ENCODE peak calls at places on chromosomes 12 and 14, in six cellular contexts. J, Y, C, B, V and D are unnamed samples.

GRCh38 chr14:69153848-69154208 is 909 bp upstream of the DCAF5 start:
- DNase-seq in C (no peak), Y (peak), J (peak), B (no peak), V (no peak), D (no peak)

GRCh38 chr12:120990487-120991055 is 12.2 kb downstream of the HNF1A start:
- DNase-seq in Y (no peak), B (no peak), C (no peak), J (no peak), V (no peak), D (no peak)

GRCh38 chr12:47650469-47650868 is 55.4 kb downstream of the RPAP3 start:
- DNase-seq in V (no peak), C (no peak), B (no peak), J (no peak), Y (peak), D (no peak)

GRCh38 chr12:5000204-5000603 is 43.5 kb upstream of the KCNA5 start:
- DNase-seq in J (no peak), C (no peak), Y (no peak), V (no peak), B (no peak), D (no peak)

GRCh38 chr14:68525516-68525915 is 267.4 kb downstream of the ZFP36L1 start:
- DNase-seq in Y (no peak), J (no peak), C (no peak), B (no peak), V (no peak), D (no peak)

GRCh38 chr14:35406811-35407630 is 2.5 kb upstream of the NFKBIA start:
- DNase-seq in Y (peak), B (no peak), C (no peak), V (no peak), J (peak), D (no peak)

GRCh38 chr14:83556065-83556464 is 1973.9 kb upstream of the FLRT2 start:
- DNase-seq in Y (peak), V (no peak), C (no peak), J (no peak), B (no peak), D (no peak)

GRCh38 chr14:105492966-105493871 is 2.2 kb downstream of the TEDC1 start:
- DNase-seq in J (no peak), Y (no peak), V (no peak), B (no peak), C (peak), D (no peak)

GRCh38 chr12:125515887-125516286 is 450.7 kb downstream of the AACS start:
- DNase-seq in B (no peak), V (no peak), J (no peak), Y (no peak), C (no peak), D (no peak)

GRCh38 chr12:7374423-7375144 is 69.4 kb downstream of the CD163L1 start:
- DNase-seq in V (no peak), J (peak), B (peak), C (peak), Y (peak), D (no peak)

GRCh38 chr14:97832734-97833133 is 1035.6 kb downstream of the VRK1 start:
- DNase-seq in B (no peak), J (no peak), C (no peak), V (no peak), Y (no peak), D (no peak)

GRCh38 chr12:39395866-39396265 is 47.1 kb downstream of the KIF21A start:
- DNase-seq in V (no peak), Y (no peak), J (no peak), B (no peak), C (no peak), D (no peak)

GRCh38 chr12:69284131-69284530 is 44.8 kb downstream of the CPSF6 start:
- DNase-seq in C (peak), V (peak), Y (peak), B (peak), J (peak), D (peak)

GRCh38 chr14:34665785-34666425 is 36.0 kb upstream of the SNX6 start:
- DNase-seq in C (no peak), V (peak), J (peak), B (no peak), Y (peak), D (peak)

GRCh38 chr14:72708708-72709475 is 185.0 kb downstream of the DPF3 start:
- DNase-seq in Y (no peak), J (no peak), B (no peak), V (no peak), C (no peak), D (no peak)

GRCh38 chr14:105102361-105102760 is 37.1 kb upstream of the GPR132 start:
- DNase-seq in B (no peak), C (no peak), J (no peak), Y (no peak), V (no peak), D (no peak)

GRCh38 chr12:114955414-114956014 is 271.5 kb upstream of the TBX3 start:
- DNase-seq in V (no peak), J (no peak), Y (peak), B (no peak), C (no peak), D (no peak)

GRCh38 chr12:40248585-40249297 is 23.9 kb downstream of the LRRK2 start:
- DNase-seq in J (no peak), C (no peak), Y (no peak), V (no peak), B (no peak), D (no peak)

GRCh38 chr12:12563529-12563928 is 866 bp upstream of the DUSP16 start:
- DNase-seq in V (no peak), J (no peak), C (no peak), B (no peak), Y (peak), D (no peak)

GRCh38 chr12:12214635-12215131 is 52.2 kb downstream of the LRP6 start:
- DNase-seq in V (no peak), J (peak), Y (peak), C (no peak), B (no peak), D (peak)

GRCh38 chr12:133107121-133107520 is 23.0 kb downstream of the ZNF891 start:
- DNase-seq in Y (no peak), J (no peak), C (no peak), B (no peak), V (no peak), D (no peak)

GRCh38 chr14:102951799-102952198 is 29.3 kb downstream of the AMN start:
- DNase-seq in B (no peak), V (no peak), J (no peak), C (no peak), Y (peak), D (peak)

GRCh38 chr12:77065361-77066204 is at the start of gene E2F7:
- DNase-seq in J (peak), C (peak), Y (peak), B (peak), V (peak), D (peak)

GRCh38 chr12:104952816-104953215 is 5.3 kb downstream of the SLC41A2 start:
- DNase-seq in Y (no peak), V (no peak), J (no peak), B (no peak), C (no peak), D (no peak)

GRCh38 chr12:79121486-79121885 is 256.9 kb downstream of the SYT1 start:
- DNase-seq in V (no peak), Y (peak), J (peak), B (no peak), C (no peak), D (no peak)

GRCh38 chr12:95004610-95005009 is 1.1 kb upstream of the NDUFA12 start:
- DNase-seq in Y (peak), C (no peak), V (no peak), B (no peak), J (peak), D (peak)

GRCh38 chr12:48084066-48084465 is 21.8 kb downstream of the SENP1 start:
- DNase-seq in J (no peak), Y (peak), C (no peak), V (no peak), B (no peak), D (no peak)

GRCh38 chr12:19491863-19492262 is 52.6 kb downstream of the AEBP2 start:
- DNase-seq in C (no peak), B (no peak), Y (no peak), J (no peak), V (no peak), D (no peak)

GRCh38 chr12:42002563-42002962 is 142.1 kb downstream of the GXYLT1 start:
- DNase-seq in J (no peak), V (no peak), B (no peak), C (no peak), Y (no peak), D (no peak)

GRCh38 chr12:196436-196835 is 17.5 kb downstream of the SLC6A12 start:
- DNase-seq in B (no peak), C (peak), J (no peak), Y (no peak), V (no peak), D (no peak)

GRCh38 chr12:51672334-51672733 is 81.3 kb downstream of the SCN8A start:
- DNase-seq in Y (no peak), B (no peak), V (no peak), C (no peak), J (no peak), D (no peak)

GRCh38 chr12:122471324-122472226 is 29.2 kb downstream of the ZCCHC8 start:
- DNase-seq in V (peak), B (peak), Y (peak), C (no peak), J (peak), D (no peak)

GRCh38 chr12:82057770-82058169 is 298.6 kb upstream of the PPFIA2 start:
- DNase-seq in Y (peak), J (no peak), B (no peak), C (no peak), V (no peak), D (no peak)

GRCh38 chr12:96503971-96504370 is 14.6 kb downstream of the CFAP54 start:
- DNase-seq in J (no peak), C (no peak), V (no peak), B (no peak), Y (peak), D (no peak)

GRCh38 chr12:132445884-132446471 is 44.0 kb upstream of the FBRSL1 start:
- DNase-seq in B (no peak), C (peak), V (peak), Y (peak), J (peak), D (peak)

GRCh38 chr12:3202734-3203446 is 125.7 kb downstream of the TSPAN9 start:
- DNase-seq in B (peak), Y (peak), V (no peak), C (no peak), J (peak), D (no peak)

GRCh38 chr12:2607881-2608607 is 186.7 kb upstream of the FKBP4 start:
- DNase-seq in B (no peak), C (no peak), Y (peak), J (no peak), V (no peak), D (no peak)

GRCh38 chr12:19965196-19966038 is 402.9 kb upstream of the PDE3A start:
- DNase-seq in J (no peak), B (no peak), C (no peak), Y (no peak), V (no peak), D (no peak)

GRCh38 chr12:101045486-101046474 is 164.3 kb downstream of the SLC5A8 start:
- DNase-seq in C (no peak), Y (peak), V (no peak), J (no peak), B (no peak), D (no peak)

GRCh38 chr14:100826371-100827139 is 637 bp downstream of the MEG3 start:
- DNase-seq in C (no peak), Y (peak), J (no peak), V (no peak), B (no peak), D (no peak)

GRCh38 chr14:100825691-100826331 is at the start of gene MEG3:
- DNase-seq in V (peak), J (no peak), Y (peak), B (no peak), C (no peak), D (peak)

GRCh38 chr14:100828448-100828834 is 2.5 kb downstream of the MEG3 start:
- DNase-seq in Y (no peak), B (no peak), C (no peak), V (no peak), J (no peak), D (no peak)

GRCh38 chr14:100827751-100828447 is 2.0 kb downstream of the MEG3 start:
- DNase-seq in B (no peak), Y (peak), V (peak), C (no peak), J (peak), D (peak)

DNA sequence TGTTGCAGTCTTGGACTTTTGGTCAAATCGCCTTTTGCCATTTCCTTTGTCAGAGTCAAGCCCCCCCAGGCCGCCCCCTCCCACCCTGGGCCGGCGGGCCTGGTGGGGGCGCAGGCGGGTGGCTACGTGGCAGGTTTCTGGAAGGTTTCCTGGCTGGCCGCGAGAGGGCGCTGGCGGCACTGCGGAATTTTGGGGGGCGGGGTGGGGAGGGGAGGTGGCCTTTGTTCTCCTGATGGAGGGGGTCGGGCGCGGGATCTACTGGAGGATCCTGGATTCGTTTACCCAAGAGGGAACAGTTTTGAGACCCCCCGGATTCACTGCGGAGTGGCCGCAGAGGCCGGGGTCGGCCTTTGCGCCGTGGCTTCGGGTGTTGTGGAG is 1.2 kb downstream of the MEG3 start:
- DNase-seq in J (peak), Y (peak), B (no peak), V (no peak), C (no peak), D (no peak)
- H3K4me3 ChIP-seq in J (no peak), Y (peak), B (no peak), V (peak), C (peak), D (peak)

DNA sequence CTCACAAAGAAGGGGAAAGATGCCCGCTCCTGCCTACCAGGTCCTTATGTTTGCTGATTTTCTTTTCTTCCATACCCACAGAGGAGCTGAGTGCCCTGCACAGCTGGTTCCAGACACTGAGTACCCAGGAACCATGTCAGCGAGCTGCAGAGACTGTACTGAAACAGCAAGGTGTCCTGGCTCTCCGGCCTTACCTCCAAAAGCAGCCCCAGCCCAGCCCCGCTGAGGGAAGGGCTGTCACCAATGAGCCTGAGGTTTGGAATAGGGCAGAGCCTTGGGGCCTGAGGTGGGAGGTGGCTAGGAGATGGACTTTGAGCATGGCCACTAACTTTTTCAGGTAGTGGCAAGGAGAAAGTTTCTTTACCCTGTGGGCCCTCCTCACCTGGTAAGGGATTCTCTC is 2.3 kb downstream of the MARS1 start:
- DNase-seq in B (no peak), J (no peak), Y (no peak), C (no peak), V (no peak), D (no peak)
- H3K4me3 ChIP-seq in B (no peak), J (no peak), Y (no peak), C (no peak), V (no peak), D (no peak)

DNA sequence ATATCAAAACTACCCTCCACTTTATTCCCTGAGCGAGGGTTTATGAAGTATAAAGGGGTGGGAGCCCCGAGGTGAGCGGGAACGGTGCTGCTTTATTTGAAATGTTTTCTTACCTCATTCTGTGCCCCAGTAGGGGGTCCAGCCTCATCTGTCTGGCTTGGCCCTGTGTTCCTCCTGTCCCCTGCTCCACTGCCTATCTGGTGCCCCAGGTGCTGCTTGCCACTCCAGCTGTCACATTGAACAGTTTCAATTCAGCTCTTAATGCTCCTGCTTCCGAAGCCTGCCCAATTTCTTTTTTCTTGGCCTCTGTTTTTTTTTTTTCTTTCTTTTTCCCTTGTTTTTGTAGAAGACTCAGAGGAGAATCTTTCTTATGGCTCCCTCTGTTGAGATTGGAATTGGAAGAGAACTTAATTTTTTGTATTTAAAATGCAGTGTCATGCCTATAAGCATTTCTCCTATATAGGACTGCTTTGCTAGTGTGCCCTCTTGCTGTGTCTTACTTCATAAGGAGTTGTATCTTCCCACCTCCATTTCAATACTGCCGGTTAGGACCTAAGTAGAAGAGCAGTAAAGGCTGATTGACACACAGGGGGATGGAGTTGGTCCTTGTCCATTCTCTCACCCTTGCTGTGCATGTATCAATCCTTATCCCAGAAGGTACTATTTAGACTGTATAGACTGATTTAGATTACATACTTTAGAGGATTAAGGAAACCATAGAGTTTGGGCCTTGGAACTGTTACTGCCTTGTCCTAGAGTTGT is 2.3 kb downstream of the ATXN7L3B start:
- DNase-seq in Y (peak), J (peak), C (no peak), B (no peak), V (no peak), D (no peak)
- H3K4me3 ChIP-seq in Y (peak), J (peak), C (peak), B (no peak), V (peak), D (peak)

GRCh38 chr12:49428652-49429549 is 61.6 kb downstream of the SPATS2 start:
- DNase-seq in B (no peak), Y (peak), C (no peak), J (peak), V (peak), D (peak)
- H3K4me3 ChIP-seq in B (no peak), Y (no peak), C (no peak), J (no peak), V (no peak), D (no peak)

DNA sequence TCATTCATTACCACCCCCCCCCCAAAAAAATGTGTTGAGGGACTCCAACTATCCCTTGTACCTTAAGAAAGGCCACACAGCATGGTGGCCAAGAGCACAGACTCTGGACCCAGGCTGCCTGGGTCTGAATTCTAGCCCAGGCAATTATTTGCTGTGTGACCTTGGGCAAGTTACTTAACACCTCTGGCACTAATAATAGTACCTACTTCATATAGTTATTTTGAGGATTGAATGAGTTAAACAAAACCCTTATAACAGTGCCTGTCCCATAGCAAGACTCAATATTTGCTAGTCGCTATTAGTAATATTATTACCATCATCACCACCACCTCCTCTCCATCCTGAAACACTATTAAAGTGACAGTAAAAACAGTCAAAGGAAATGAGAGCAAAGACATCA is 37.2 kb downstream of the NT5DC3 start:
- DNase-seq in Y (no peak), V (no peak), B (no peak), C (no peak), J (no peak), D (no peak)
- H3K4me3 ChIP-seq in Y (no peak), V (no peak), B (no peak), C (no peak), J (no peak), D (no peak)

GRCh38 chr12:54022960-54023884 is 5.0 kb upstream of the HOXC6 start:
- DNase-seq in Y (no peak), J (no peak), C (no peak), B (no peak), V (no peak), D (no peak)
- H3K4me3 ChIP-seq in Y (no peak), J (no peak), C (no peak), B (no peak), V (no peak), D (peak)